ENCODE peak calls at places on chromosomes 1 and 21, in eight cellular contexts. A is CD8-positive, alpha-beta memory T cell; L is NCI-H2081; K is NCI-H187 treated with DMSO at 0.1 percent for 48 hours; W is GM04503; D is GM20000; G is CD8-positive, alpha-beta T cell; M is HS-5. Q is an unnamed sample.

GRCh38 chr1:246592695-246593094 is 26.4 kb downstream of the CNST start:
- DNase-seq in A (no peak), L (no peak), K (no peak), W (peak), D (no peak), G (no peak), M (peak), Q (no peak)

GRCh38 chr1:244335456-244335855 is 116.3 kb downstream of the ADSS2 start:
- DNase-seq in A (no peak), L (no peak), K (no peak), W (no peak), D (no peak), G (no peak), M (no peak), Q (no peak)

GRCh38 chr1:209685835-209686234 is 10.6 kb downstream of the G0S2 start:
- DNase-seq in A (no peak), L (no peak), K (no peak), W (no peak), D (no peak), G (peak), M (no peak), Q (no peak)

GRCh38 chr1:118101445-118101844 is 83.6 kb downstream of the SPAG17 start:
- DNase-seq in A (no peak), L (peak), K (no peak), W (peak), D (no peak), G (no peak), M (no peak), Q (no peak)

GRCh38 chr1:7192453-7192852 is 407.2 kb downstream of the CAMTA1 start:
- DNase-seq in A (no peak), L (no peak), K (no peak), W (no peak), D (no peak), G (no peak), M (no peak), Q (no peak)

GRCh38 chr1:222530852-222531251 is 17.1 kb downstream of the HHIPL2 start:
- DNase-seq in A (no peak), L (no peak), K (no peak), W (no peak), D (no peak), G (no peak), M (no peak), Q (no peak)

GRCh38 chr1:64877151-64877550 is 89.2 kb downstream of the JAK1 start:
- DNase-seq in A (peak), L (no peak), K (no peak), W (no peak), D (no peak), G (peak), M (no peak), Q (no peak)

GRCh38 chr1:86845514-86845913 is 68.4 kb downstream of the SELENOF start:
- DNase-seq in A (no peak), L (no peak), K (no peak), W (no peak), D (no peak), G (no peak), M (no peak), Q (no peak)

GRCh38 chr1:20603473-20604464 is 14.9 kb downstream of the CDA start:
- DNase-seq in A (no peak), L (no peak), K (no peak), W (peak), D (no peak), G (no peak), M (peak), Q (no peak)

GRCh38 chr1:244052011-244052727 is 1.1 kb downstream of the ZBTB18 start:
- DNase-seq in A (no peak), L (peak), K (no peak), W (no peak), D (no peak), G (no peak), M (no peak), Q (no peak)

GRCh38 chr1:170273556-170274501 is 128.1 kb downstream of the NTMT2 start:
- DNase-seq in A (no peak), L (no peak), K (no peak), W (peak), D (no peak), G (no peak), M (no peak), Q (peak)

GRCh38 chr1:19799877-19800804 is at the start of gene TMCO4:
- DNase-seq in A (peak), L (no peak), K (no peak), W (peak), D (peak), G (peak), M (peak), Q (peak)

GRCh38 chr1:153775432-153776311 is 465 bp downstream of the SLC27A3 start:
- DNase-seq in A (peak), L (peak), K (peak), W (no peak), D (peak), G (peak), M (no peak), Q (peak)

GRCh38 chr1:163069142-163069541 is at the start of gene RGS4:
- DNase-seq in A (no peak), L (peak), K (no peak), W (no peak), D (no peak), G (no peak), M (peak), Q (peak)

GRCh38 chr1:30908886-30909777 is 574 bp upstream of the SDC3 start:
- DNase-seq in A (no peak), L (no peak), K (no peak), W (no peak), D (no peak), G (no peak), M (no peak), Q (peak)

GRCh38 chr1:31065310-31066217 is at the start of gene PUM1:
- DNase-seq in A (peak), L (peak), K (peak), W (peak), D (peak), G (peak), M (peak), Q (peak)

GRCh38 chr1:43822040-43822439 is 111.6 kb upstream of the ARTN start:
- DNase-seq in A (no peak), L (no peak), K (no peak), W (peak), D (no peak), G (no peak), M (peak), Q (no peak)

GRCh38 chr1:89069955-89070354 is 4.9 kb upstream of the GBP1 start:
- DNase-seq in A (peak), L (no peak), K (no peak), W (no peak), D (no peak), G (no peak), M (no peak), Q (no peak)

GRCh38 chr1:205481629-205482071 is 22.8 kb upstream of the CDK18 start:
- DNase-seq in A (peak), L (peak), K (no peak), W (no peak), D (no peak), G (peak), M (no peak), Q (no peak)

GRCh38 chr1:26335774-26336476 is 18.0 kb downstream of the CRYBG2 start:
- DNase-seq in A (no peak), L (no peak), K (peak), W (no peak), D (no peak), G (no peak), M (no peak), Q (peak)

GRCh38 chr1:150272379-150272840 is at the start of gene C1orf54:
- DNase-seq in A (no peak), L (no peak), K (no peak), W (no peak), D (no peak), G (no peak), M (no peak), Q (peak)

GRCh38 chr1:207003216-207003615 is 29.3 kb downstream of the C1orf116 start:
- DNase-seq in A (no peak), L (no peak), K (no peak), W (no peak), D (no peak), G (no peak), M (no peak), Q (no peak)

GRCh38 chr21:35198004-35198403 is 148.9 kb upstream of the RUNX1 start:
- DNase-seq in A (no peak), L (no peak), K (no peak), W (peak), D (no peak), G (no peak), M (peak), Q (no peak)

GRCh38 chr1:47919113-47919833 is 77.9 kb downstream of the TRABD2B start:
- DNase-seq in A (no peak), L (no peak), K (no peak), W (no peak), D (no peak), G (no peak), M (no peak), Q (no peak)

GRCh38 chr21:38916214-38916964 is 110.7 kb downstream of the ETS2 start:
- DNase-seq in A (no peak), L (peak), K (no peak), W (no peak), D (no peak), G (no peak), M (no peak), Q (no peak)

GRCh38 chr1:88579598-88579997 is 104.5 kb upstream of the PKN2 start:
- DNase-seq in A (no peak), L (no peak), K (no peak), W (no peak), D (no peak), G (no peak), M (no peak), Q (no peak)

GRCh38 chr1:201341377-201341776 is 36.1 kb downstream of the TNNT2 start:
- DNase-seq in A (no peak), L (no peak), K (no peak), W (no peak), D (no peak), G (no peak), M (no peak), Q (no peak)

GRCh38 chr1:43392702-43393101 is 3.0 kb downstream of the SZT2 start:
- DNase-seq in A (no peak), L (no peak), K (no peak), W (no peak), D (no peak), G (no peak), M (no peak), Q (no peak)

GRCh38 chr1:226653311-226653921 is 85.7 kb downstream of the ITPKB start:
- DNase-seq in A (peak), L (no peak), K (no peak), W (no peak), D (peak), G (peak), M (no peak), Q (no peak)

GRCh38 chr1:201655243-201655642 is 116.3 kb downstream of the NAV1 start:
- DNase-seq in A (no peak), L (no peak), K (no peak), W (no peak), D (no peak), G (no peak), M (no peak), Q (no peak)

GRCh38 chr1:157992031-157992568 is 1.3 kb upstream of the KIRREL1 start:
- DNase-seq in A (no peak), L (peak), K (peak), W (no peak), D (peak), G (peak), M (peak), Q (peak)

GRCh38 chr1:214966366-214966765 is 116.2 kb upstream of the KCNK2 start:
- DNase-seq in A (no peak), L (no peak), K (no peak), W (peak), D (no peak), G (no peak), M (no peak), Q (no peak)

GRCh38 chr21:29075706-29076447 is 2.4 kb upstream of the CCT8 start:
- DNase-seq in A (no peak), L (no peak), K (no peak), W (no peak), D (no peak), G (no peak), M (no peak), Q (no peak)

GRCh38 chr21:14734833-14735232 is 188.7 kb upstream of the SAMSN1 start:
- DNase-seq in A (no peak), L (no peak), K (no peak), W (no peak), D (no peak), G (no peak), M (no peak), Q (no peak)

GRCh38 chr1:161962094-161962887 is 61.4 kb downstream of the OLFML2B start:
- DNase-seq in A (no peak), L (no peak), K (no peak), W (peak), D (peak), G (no peak), M (peak), Q (no peak)